ENCODE peak calls at places on chromosomes 2 and 18, in six cellular contexts. W is SK-N-DZ; R is glomerular endothelial cell; C is glutamatergic neuron; O is AG08396; D is stimulated activated CD8-positive, alpha-beta memory T cell treated with anti-CD3 and anti-CD28 coated beads, Interleukin-7, amount 100 ng/mL, for 24 hours. X is an unnamed sample.

GRCh38 chr2:235666240-235666781 is 172.5 kb downstream of the AGAP1 start:
- DNase-seq in D (no peak), R (peak; percentile 50), O (peak; percentile 63), C (no peak), W (peak; percentile 88), X (peak; percentile 64)

GRCh38 chr2:217790195-217790594 is 212.6 kb downstream of the TNS1 start:
- DNase-seq in C (no peak), D (no peak), O (no peak), W (peak; percentile 59), R (no peak), X (no peak)

GRCh38 chr2:239720411-239721365 is 304.5 kb downstream of the NDUFA10 start:
- DNase-seq in W (no peak), C (no peak), R (no peak), O (no peak), D (no peak), X (peak; percentile 37)

GRCh38 chr2:217000406-217000805 is 140.5 kb upstream of the TNP1 start:
- DNase-seq in O (no peak), W (peak; percentile 77), D (no peak), C (no peak), R (no peak), X (no peak)

GRCh38 chr2:113407446-113408099 is 29.9 kb upstream of the ZNG1B start:
- DNase-seq in W (no peak), D (no peak), C (no peak), R (no peak), O (no peak), X (no peak)

GRCh38 chr2:67322361-67323001 is 74.7 kb upstream of the ETAA1 start:
- DNase-seq in D (no peak), O (peak; percentile 63), C (peak; percentile 33), W (peak; percentile 97), R (no peak), X (no peak)

GRCh38 chr18:24868760-24869237 is 408.4 kb downstream of the HRH4 start:
- DNase-seq in D (no peak), O (peak; percentile 51), W (no peak), C (no peak), R (no peak), X (no peak)

GRCh38 chr18:29377346-29377745 is 1200.4 kb upstream of the CDH2 start:
- DNase-seq in D (no peak), W (no peak), R (no peak), C (no peak), O (no peak), X (no peak)

GRCh38 chr2:210474776-210475175 is 1.8 kb downstream of the LANCL1 start:
- DNase-seq in R (no peak), D (no peak), C (no peak), O (no peak), W (no peak), X (no peak)

GRCh38 chr2:205411558-205411957 is 270.7 kb upstream of the NRP2 start:
- DNase-seq in D (no peak), R (no peak), O (no peak), W (no peak), C (no peak), X (no peak)

GRCh38 chr2:132953771-132954170 is 283.8 kb upstream of the LYPD1 start:
- DNase-seq in R (no peak), O (no peak), C (no peak), W (no peak), D (no peak), X (no peak)

GRCh38 chr2:58047969-58048368 is 1.4 kb downstream of the VRK2 start:
- DNase-seq in O (no peak), C (no peak), D (no peak), R (no peak), W (no peak), X (no peak)

GRCh38 chr18:61901334-61901986 is 8.7 kb upstream of the RNF152 start:
- DNase-seq in O (peak; percentile 71), W (peak; percentile 70), D (no peak), C (peak; percentile 51), R (peak; percentile 47), X (no peak)

GRCh38 chr2:80303006-80303741 is 1.4 kb downstream of the LRRTM1 start:
- DNase-seq in D (no peak), C (peak; percentile 64), W (peak; percentile 50), O (no peak), R (no peak), X (peak; percentile 68)

GRCh38 chr2:167127135-167127534 is 238.9 kb downstream of the XIRP2 start:
- DNase-seq in C (no peak), W (peak; percentile 62), D (no peak), R (no peak), O (no peak), X (no peak)

GRCh38 chr2:109369671-109370191 is 240.7 kb downstream of the SH3RF3 start:
- DNase-seq in O (no peak), R (no peak), W (no peak), C (no peak), D (no peak), X (peak; percentile 33)

GRCh38 chr18:28112056-28112470 is 64.9 kb downstream of the CDH2 start:
- DNase-seq in D (no peak), C (no peak), O (peak; percentile 25), W (no peak), R (no peak), X (no peak)

GRCh38 chr2:104976603-104977120 is 61.2 kb upstream of the MRPS9 start:
- DNase-seq in O (no peak), W (no peak), R (no peak), C (no peak), D (no peak), X (no peak)

GRCh38 chr2:188721231-188721630 is 252.9 kb upstream of the COL3A1 start:
- DNase-seq in R (no peak), O (no peak), D (no peak), C (no peak), W (peak; percentile 39), X (no peak)

GRCh38 chr2:73112026-73112912 is 479 bp downstream of the RAB11FIP5 start:
- DNase-seq in D (no peak), C (peak; percentile 63), W (peak; percentile 34), R (no peak), O (peak; percentile 49), X (no peak)

GRCh38 chr18:26549486-26550435 is 1.4 kb upstream of the KCTD1 start:
- DNase-seq in D (no peak), O (peak; percentile 77), W (peak; percentile 61), C (peak; percentile 46), R (no peak), X (peak; percentile 75)

GRCh38 chr2:5392658-5393057 is 299.5 kb upstream of the SOX11 start:
- DNase-seq in D (no peak), O (no peak), W (no peak), R (no peak), C (no peak), X (no peak)

GRCh38 chr2:232137748-232138147 is 176.2 kb downstream of the DIS3L2 start:
- DNase-seq in C (no peak), W (no peak), D (no peak), R (no peak), O (no peak), X (no peak)

GRCh38 chr2:18440141-18440605 is 120.3 kb downstream of the RDH14 start:
- DNase-seq in O (no peak), W (no peak), D (no peak), R (no peak), C (no peak), X (no peak)

X was measured in H1.